ENCODE peak calls at places on chromosomes 1 and 21, in nine cellular contexts. One of them, this sample, is unnamed.

GRCh38 chr1:3482590-3482899 is 28.1 kb downstream of the ARHGEF16 start:
- DNase-seq in heart left ventricle: no peak
- DNase-seq in stimulated activated naive CD4-positive, alpha-beta T cell: no peak
- DNase-seq in AG09319: no peak
- DNase-seq in HCT116: no peak
- DNase-seq in foreskin melanocyte: no peak
- DNase-seq in Peyer's patch: no peak
- DNase-seq in ureter: no peak
- DNase-seq in stimulated activated CD8-positive, alpha-beta memory T cell treated with anti-CD3 and anti-CD28 coated beads, Interleukin-2, amount 100 ng/mL, for 1 hour: no peak
- DNase-seq in this sample: no peak

GRCh38 chr1:199173356-199173755 is 534.5 kb downstream of the PTPRC start:
- DNase-seq in heart left ventricle: no peak
- DNase-seq in stimulated activated naive CD4-positive, alpha-beta T cell: no peak
- DNase-seq in AG09319: no peak
- DNase-seq in HCT116: no peak
- DNase-seq in foreskin melanocyte: no peak
- DNase-seq in Peyer's patch: no peak
- DNase-seq in ureter: no peak
- DNase-seq in stimulated activated CD8-positive, alpha-beta memory T cell treated with anti-CD3 and anti-CD28 coated beads, Interleukin-2, amount 100 ng/mL, for 1 hour: no peak
- DNase-seq in this sample: no peak

GRCh38 chr1:10918531-10918930 is 93.9 kb upstream of the TARDBP start:
- DNase-seq in heart left ventricle: no peak
- DNase-seq in stimulated activated naive CD4-positive, alpha-beta T cell: no peak
- DNase-seq in AG09319: no peak
- DNase-seq in HCT116: no peak
- DNase-seq in foreskin melanocyte: no peak
- DNase-seq in Peyer's patch: no peak
- DNase-seq in ureter: no peak
- DNase-seq in stimulated activated CD8-positive, alpha-beta memory T cell treated with anti-CD3 and anti-CD28 coated beads, Interleukin-2, amount 100 ng/mL, for 1 hour: no peak
- DNase-seq in this sample: no peak

GRCh38 chr1:71733121-71733520 is 549.2 kb downstream of the NEGR1 start:
- DNase-seq in heart left ventricle: no peak
- DNase-seq in stimulated activated naive CD4-positive, alpha-beta T cell: no peak
- DNase-seq in AG09319: no peak
- DNase-seq in HCT116: no peak
- DNase-seq in foreskin melanocyte: no peak
- DNase-seq in Peyer's patch: no peak
- DNase-seq in ureter: no peak
- DNase-seq in stimulated activated CD8-positive, alpha-beta memory T cell treated with anti-CD3 and anti-CD28 coated beads, Interleukin-2, amount 100 ng/mL, for 1 hour: no peak
- DNase-seq in this sample: no peak

GRCh38 chr21:42060166-42060565 is 11.0 kb upstream of the UMODL1 start:
- DNase-seq in heart left ventricle: no peak
- DNase-seq in stimulated activated naive CD4-positive, alpha-beta T cell: no peak
- DNase-seq in AG09319: no peak
- DNase-seq in HCT116: no peak
- DNase-seq in foreskin melanocyte: no peak
- DNase-seq in Peyer's patch: no peak
- DNase-seq in ureter: no peak
- DNase-seq in stimulated activated CD8-positive, alpha-beta memory T cell treated with anti-CD3 and anti-CD28 coated beads, Interleukin-2, amount 100 ng/mL, for 1 hour: no peak
- DNase-seq in this sample: no peak

GRCh38 chr1:10832703-10833102 is 36.3 kb upstream of the CASZ1 start:
- DNase-seq in heart left ventricle: no peak
- DNase-seq in stimulated activated naive CD4-positive, alpha-beta T cell: no peak
- DNase-seq in AG09319: no peak
- DNase-seq in HCT116: no peak
- DNase-seq in foreskin melanocyte: no peak
- DNase-seq in Peyer's patch: no peak
- DNase-seq in ureter: no peak
- DNase-seq in stimulated activated CD8-positive, alpha-beta memory T cell treated with anti-CD3 and anti-CD28 coated beads, Interleukin-2, amount 100 ng/mL, for 1 hour: no peak
- DNase-seq in this sample: no peak

GRCh38 chr21:36854391-36854790 is 112.1 kb downstream of the HLCS start:
- DNase-seq in heart left ventricle: peak
- DNase-seq in stimulated activated naive CD4-positive, alpha-beta T cell: peak
- DNase-seq in AG09319: no peak
- DNase-seq in HCT116: no peak
- DNase-seq in foreskin melanocyte: peak
- DNase-seq in Peyer's patch: no peak
- DNase-seq in ureter: no peak
- DNase-seq in stimulated activated CD8-positive, alpha-beta memory T cell treated with anti-CD3 and anti-CD28 coated beads, Interleukin-2, amount 100 ng/mL, for 1 hour: no peak
- DNase-seq in this sample: peak

GRCh38 chr1:111904478-111905218 is 84.8 kb downstream of the KCND3 start:
- DNase-seq in heart left ventricle: peak
- DNase-seq in stimulated activated naive CD4-positive, alpha-beta T cell: no peak
- DNase-seq in AG09319: no peak
- DNase-seq in HCT116: no peak
- DNase-seq in foreskin melanocyte: peak
- DNase-seq in Peyer's patch: no peak
- DNase-seq in ureter: no peak
- DNase-seq in stimulated activated CD8-positive, alpha-beta memory T cell treated with anti-CD3 and anti-CD28 coated beads, Interleukin-2, amount 100 ng/mL, for 1 hour: no peak
- DNase-seq in this sample: no peak

This sample was measured in adrenal gland.